ENCODE peak calls at places on chromosomes 12 and 14, in ten cellular contexts. K, U, C, W, T, L, J, G, Q and F are unnamed samples.

GRCh38 chr12:127987199-127987901 is 279.6 kb upstream of the TMEM132C start:
- DNase-seq in K (no peak), U (peak; percentile 55), C (no peak), W (no peak), T (no peak), L (no peak), J (no peak), G (no peak), Q (no peak), F (no peak)

GRCh38 chr12:47302111-47302597 is 222.4 kb upstream of the AMIGO2 start:
- DNase-seq in K (no peak), U (peak; percentile 6), C (no peak), W (no peak), T (no peak), L (no peak), J (no peak), G (no peak), Q (no peak), F (no peak)

GRCh38 chr12:56565510-56566101 is 44.0 kb downstream of the RBMS2 start:
- DNase-seq in K (peak; percentile 98), U (peak; percentile 30), C (peak; percentile 99), W (no peak), T (no peak), L (peak; percentile 1), J (peak; percentile 64), G (peak; percentile 93), Q (no peak), F (no peak)

GRCh38 chr12:93243689-93244513 is 133.8 kb upstream of the NUDT4 start:
- DNase-seq in K (peak; percentile 92), U (peak; percentile 51), C (peak; percentile 90), W (no peak), T (no peak), L (no peak), J (no peak), G (peak; percentile 17), Q (peak; percentile 69), F (no peak)

GRCh38 chr12:131391399-131391798 is 319.5 kb upstream of the SFSWAP start:
- DNase-seq in K (no peak), U (no peak), C (no peak), W (no peak), T (no peak), L (no peak), J (no peak), G (no peak), Q (no peak), F (no peak)

GRCh38 chr12:105921872-105922669 is 216.7 kb downstream of the NUAK1 start:
- DNase-seq in K (no peak), U (no peak), C (peak; percentile 60), W (no peak), T (no peak), L (no peak), J (no peak), G (peak; percentile 32), Q (no peak), F (no peak)

GRCh38 chr14:95023115-95023514 is 134.2 kb downstream of the DICER1 start:
- DNase-seq in K (no peak), U (no peak), C (no peak), W (no peak), T (no peak), L (no peak), J (no peak), G (no peak), Q (no peak), F (no peak)

GRCh38 chr14:74242055-74243042 is 3.1 kb downstream of the VSX2 start:
- DNase-seq in K (peak; percentile 17), U (no peak), C (peak; percentile 4), W (no peak), T (no peak), L (no peak), J (peak; percentile 45), G (no peak), Q (no peak), F (no peak)

GRCh38 chr14:99744873-99745224 is 48.4 kb upstream of the EML1 start:
- DNase-seq in K (peak; percentile 30), U (no peak), C (no peak), W (no peak), T (no peak), L (no peak), J (no peak), G (no peak), Q (no peak), F (no peak)

GRCh38 chr14:52550661-52551060 is 1.6 kb downstream of the TXNDC16 start:
- DNase-seq in K (no peak), U (no peak), C (no peak), W (no peak), T (no peak), L (no peak), J (no peak), G (no peak), Q (no peak), F (no peak)

GRCh38 chr12:68794653-68795253 is 13.2 kb upstream of the MDM2 start:
- DNase-seq in K (peak; percentile 44), U (no peak), C (peak; percentile 28), W (no peak), T (no peak), L (no peak), J (no peak), G (no peak), Q (no peak), F (no peak)

GRCh38 chr14:33563492-33563891 is 387.4 kb downstream of the EGLN3 start:
- DNase-seq in K (peak; percentile 20), U (no peak), C (no peak), W (no peak), T (no peak), L (no peak), J (no peak), G (no peak), Q (no peak), F (no peak)

DNA sequence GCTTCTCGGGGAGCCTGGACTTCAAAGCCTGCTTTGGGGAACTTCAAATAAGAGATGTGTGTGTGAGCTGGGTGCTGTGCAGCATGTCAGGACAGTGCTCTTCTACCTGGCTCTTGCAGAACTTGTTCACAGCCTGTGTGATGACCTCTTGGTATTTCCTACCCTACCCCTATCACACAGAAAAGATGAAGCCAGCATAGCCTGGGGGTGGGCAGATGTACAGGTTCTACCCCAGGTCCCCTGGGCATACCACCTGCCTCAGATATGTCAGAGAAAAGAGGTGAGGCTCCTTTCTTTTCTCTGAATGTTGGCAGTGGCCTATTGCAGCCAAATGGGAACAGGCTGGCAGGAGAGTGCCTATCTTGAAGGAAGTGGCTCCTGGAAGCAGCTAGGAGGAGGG is 111.7 kb upstream of the ALG10B start:
- DNase-seq in K (no peak), U (no peak), C (no peak), W (no peak), T (no peak), L (no peak), J (no peak), G (no peak), Q (no peak), F (no peak)
- H3K9me3 ChIP-seq in K (no peaks in the 10 kb centered on the region), U (no peaks in the 10 kb centered on the region), C (no peaks in the 10 kb centered on the region), W (no peaks in the 10 kb centered on the region), T (no peaks in the 10 kb centered on the region), L (no peaks in the 10 kb centered on the region), J (no peaks in the 10 kb centered on the region), G (no peaks in the 10 kb centered on the region), Q (no peaks in the 10 kb centered on the region), F (no peaks in the 10 kb centered on the region)

GRCh38 chr14:68525516-68525915 is 267.4 kb downstream of the ZFP36L1 start:
- DNase-seq in K (no peak), U (no peak), C (no peak), W (no peak), T (no peak), L (no peak), J (no peak), G (no peak), Q (no peak), F (no peak)

GRCh38 chr14:68530443-68530842 is 262.4 kb downstream of the ZFP36L1 start:
- DNase-seq in K (no peak), U (no peak), C (no peak), W (no peak), T (no peak), L (no peak), J (no peak), G (no peak), Q (no peak), F (no peak)

GRCh38 chr14:68526420-68527105 is 266.3 kb downstream of the ZFP36L1 start:
- DNase-seq in K (no peak), U (no peak), C (no peak), W (peak; percentile 38), T (no peak), L (no peak), J (no peak), G (no peak), Q (no peak), F (no peak)

GRCh38 chr14:68527329-68527851 is 265.5 kb downstream of the ZFP36L1 start:
- DNase-seq in K (peak; percentile 68), U (no peak), C (peak; percentile 71), W (no peak), T (no peak), L (no peak), J (no peak), G (no peak), Q (no peak), F (no peak)

GRCh38 chr14:68528031-68528687 is 264.7 kb downstream of the ZFP36L1 start:
- DNase-seq in K (no peak), U (no peak), C (no peak), W (no peak), T (no peak), L (no peak), J (no peak), G (no peak), Q (no peak), F (no peak)
- H3K9me3 ChIP-seq in K (peaks cover 42% of the 10 kb centered on the region), U (no peaks in the 10 kb centered on the region), C (no peaks in the 10 kb centered on the region), W (peaks cover 5% of the 10 kb centered on the region), T (no peaks in the 10 kb centered on the region), L (peaks cover 23% of the 10 kb centered on the region), J (peaks cover 11% of the 10 kb centered on the region), G (no peaks in the 10 kb centered on the region), Q (peaks cover 22% of the 10 kb centered on the region), F (no peaks in the 10 kb centered on the region)

GRCh38 chr14:20116748-20117147 is 6.2 kb downstream of the OR4K17 start:
- DNase-seq in K (no peak), U (no peak), C (no peak), W (no peak), T (no peak), L (no peak), J (no peak), G (no peak), Q (no peak), F (no peak)
- H3K9me3 ChIP-seq in K (peaks cover 26% of the 10 kb centered on the region), U (no peaks in the 10 kb centered on the region), C (no peaks in the 10 kb centered on the region), W (peaks cover 3% of the 10 kb centered on the region), T (no peaks in the 10 kb centered on the region), L (peaks cover 17% of the 10 kb centered on the region), J (peaks cover 3% of the 10 kb centered on the region), G (no peaks in the 10 kb centered on the region), Q (no peaks in the 10 kb centered on the region), F (no peaks in the 10 kb centered on the region)

GRCh38 chr12:72110814-72111615 is 161.2 kb upstream of the TRHDE start:
- DNase-seq in K (no peak), U (no peak), C (no peak), W (no peak), T (no peak), L (no peak), J (no peak), G (no peak), Q (no peak), F (no peak)
- H3K9me3 ChIP-seq in K (no peaks in the 10 kb centered on the region), U (no peaks in the 10 kb centered on the region), C (no peaks in the 10 kb centered on the region), W (no peaks in the 10 kb centered on the region), T (no peaks in the 10 kb centered on the region), L (no peaks in the 10 kb centered on the region), J (no peaks in the 10 kb centered on the region), G (no peaks in the 10 kb centered on the region), Q (no peaks in the 10 kb centered on the region), F (no peaks in the 10 kb centered on the region)

GRCh38 chr12:32016680-32017482 is 57.7 kb downstream of the RESF1 start:
- DNase-seq in K (no peak), U (no peak), C (no peak), W (no peak), T (no peak), L (no peak), J (no peak), G (no peak), Q (no peak), F (no peak)
- H3K9me3 ChIP-seq in K (no peaks in the 10 kb centered on the region), U (no peaks in the 10 kb centered on the region), C (no peaks in the 10 kb centered on the region), W (no peaks in the 10 kb centered on the region), T (no peaks in the 10 kb centered on the region), L (no peaks in the 10 kb centered on the region), J (no peaks in the 10 kb centered on the region), G (no peaks in the 10 kb centered on the region), Q (no peaks in the 10 kb centered on the region), F (no peaks in the 10 kb centered on the region)